ENCODE peak calls at places on chromosomes 11 and 22, in five cellular contexts. V is hepatocyte, C is mammary epithelial cell, Z is H1, S is PC-3. R is an unnamed sample.

GRCh38 chr11:107741044-107741823 is 29.4 kb upstream of the SLN start:
- DNase-seq in S (peak; percentile 73), C (peak; percentile 14), Z (no peak), V (peak; percentile 25), R (peak; percentile 23)

GRCh38 chr11:11946180-11946579 is 62.2 kb downstream of the DKK3 start:
- DNase-seq in S (peak; percentile 79), V (no peak), C (no peak), Z (no peak), R (no peak)

GRCh38 chr11:14977481-14977880 is 5.3 kb upstream of the CALCA start:
- DNase-seq in V (no peak), S (no peak), C (no peak), Z (no peak), R (no peak)

GRCh38 chr11:117959438-117960149 is 26.6 kb upstream of the IL10RA start:
- DNase-seq in C (no peak), Z (no peak), S (no peak), V (no peak), R (peak; percentile 31)

GRCh38 chr22:22033803-22034468 is 51.3 kb upstream of the TOP3B start:
- DNase-seq in C (no peak), S (no peak), V (no peak), Z (no peak), R (no peak)

GRCh38 chr11:73121692-73122091 is 20.4 kb downstream of the FCHSD2 start:
- DNase-seq in V (no peak), Z (no peak), C (no peak), S (no peak), R (no peak)

GRCh38 chr11:74925281-74925680 is 23.6 kb downstream of the XRRA1 start:
- DNase-seq in Z (no peak), S (peak; percentile 76), C (no peak), V (no peak), R (no peak)

GRCh38 chr22:20258584-20259335 is 9.4 kb downstream of the RTN4R start:
- DNase-seq in S (no peak), C (no peak), V (no peak), Z (no peak), R (no peak)

GRCh38 chr22:28075260-28075981 is 156.4 kb upstream of the PITPNB start:
- DNase-seq in S (peak; percentile 41), V (peak; percentile 53), Z (no peak), C (peak; percentile 52), R (no peak)

GRCh38 chr11:10322830-10323792 is 18.2 kb downstream of the ADM start:
- DNase-seq in S (peak; percentile 93), C (peak; percentile 84), Z (no peak), V (peak; percentile 85), R (peak; percentile 71)

GRCh38 chr22:42747701-42748513 is 27.2 kb upstream of the A4GALT start:
- DNase-seq in V (peak; percentile 19), S (no peak), C (peak; percentile 72), Z (no peak), R (no peak)

GRCh38 chr22:41310336-41310735 is 9.0 kb downstream of the ZC3H7B start:
- DNase-seq in V (no peak), C (no peak), S (no peak), Z (no peak), R (no peak)

GRCh38 chr11:73469401-73469800 is 93.2 kb downstream of the RELT start:
- DNase-seq in V (no peak), S (no peak), Z (no peak), C (no peak), R (peak; percentile 10)

GRCh38 chr22:29312218-29313125 is 3.0 kb downstream of the RASL10A start:
- DNase-seq in S (no peak), Z (no peak), C (no peak), V (no peak), R (no peak)

GRCh38 chr22:38069372-38070249 is 12.4 kb downstream of the PICK1 start:
- DNase-seq in S (no peak), Z (no peak), V (peak; percentile 62), C (no peak), R (peak; percentile 97)

GRCh38 chr11:94219771-94220170 is 84.6 kb upstream of the IZUMO1R start:
- DNase-seq in C (no peak), Z (no peak), S (peak; percentile 38), V (no peak), R (no peak)

GRCh38 chr22:49088801-49089791 is 738.6 kb downstream of the BRD1 start:
- DNase-seq in V (no peak), C (no peak), Z (no peak), S (no peak), R (no peak)

GRCh38 chr11:61007383-61007970 is 36.0 kb downstream of the CD6 start:
- DNase-seq in V (peak; percentile 62), C (no peak), Z (no peak), S (no peak), R (peak; percentile 17)

GRCh38 chr22:36328635-36329216 is 59.0 kb downstream of the MYH9 start:
- DNase-seq in S (peak; percentile 69), C (peak; percentile 89), V (peak; percentile 81), Z (no peak), R (no peak)

GRCh38 chr22:38462960-38463784 is 4.7 kb upstream of the KDELR3 start:
- DNase-seq in V (peak; percentile 74), C (no peak), S (no peak), Z (no peak), R (no peak)

GRCh38 chr11:117589024-117589423 is 208.0 kb downstream of the DSCAML1 start:
- DNase-seq in C (no peak), S (no peak), V (no peak), Z (no peak), R (no peak)

GRCh38 chr11:70912226-70912840 is 340.0 kb downstream of the SHANK2 start:
- DNase-seq in C (no peak), S (no peak), V (no peak), Z (no peak), R (no peak)

GRCh38 chr22:19990609-19991394 is 25.8 kb downstream of the ARVCF start:
- DNase-seq in C (no peak), V (no peak), S (no peak), Z (no peak), R (no peak)

GRCh38 chr11:57567512-57568329 is at the start of gene UBE2L6:
- DNase-seq in V (peak; percentile 78), S (no peak), Z (no peak), C (no peak), R (peak; percentile 64)

GRCh38 chr11:46050065-46050464 is 71.2 kb downstream of the PHF21A start:
- DNase-seq in C (peak; percentile 67), S (peak; percentile 23), Z (peak; percentile 13), V (peak; percentile 68), R (no peak)

GRCh38 chr11:1844221-1845094 is 5.7 kb downstream of the TNNI2 start:
- DNase-seq in S (no peak), Z (no peak), V (peak; percentile 57), C (no peak), R (no peak)

GRCh38 chr11:16111690-16112089 is 244.7 kb downstream of the SOX6 start:
- DNase-seq in V (no peak), S (no peak), Z (peak; percentile 2), C (no peak), R (no peak)

GRCh38 chr11:2259466-2259830 is 10.9 kb downstream of the ASCL2 start:
- DNase-seq in C (no peak), V (peak; percentile 1), Z (no peak), S (no peak), R (no peak)

GRCh38 chr22:37164535-37164887 is 14.8 kb upstream of the IL2RB start:
- DNase-seq in V (no peak), S (no peak), Z (no peak), C (no peak), R (no peak)

GRCh38 chr11:118547132-118547531 is 16.1 kb downstream of the TMEM25 start:
- DNase-seq in C (no peak), Z (no peak), S (no peak), V (no peak), R (no peak)

GRCh38 chr11:119094816-119095065 is 6.9 kb downstream of the DPAGT1 start:
- DNase-seq in C (peak; percentile 76), V (peak; percentile 93), S (peak; percentile 72), Z (no peak), R (peak; percentile 68)

GRCh38 chr11:28040384-28040783 is 67.6 kb downstream of the KIF18A start:
- DNase-seq in V (no peak), S (no peak), Z (no peak), C (no peak), R (no peak)

GRCh38 chr11:28043930-28044709 is 63.8 kb downstream of the KIF18A start:
- DNase-seq in V (no peak), S (peak; percentile 61), C (no peak), Z (no peak), R (no peak)

GRCh38 chr11:28038775-28039174 is 69.2 kb downstream of the KIF18A start:
- DNase-seq in V (no peak), C (no peak), S (no peak), Z (no peak), R (no peak)
- H3K4me3 ChIP-seq in V (no peak overlapping the region), C (no peak overlapping the region), S (no peak overlapping the region), Z (no peak overlapping the region), R (no peak overlapping the region)

DNA sequence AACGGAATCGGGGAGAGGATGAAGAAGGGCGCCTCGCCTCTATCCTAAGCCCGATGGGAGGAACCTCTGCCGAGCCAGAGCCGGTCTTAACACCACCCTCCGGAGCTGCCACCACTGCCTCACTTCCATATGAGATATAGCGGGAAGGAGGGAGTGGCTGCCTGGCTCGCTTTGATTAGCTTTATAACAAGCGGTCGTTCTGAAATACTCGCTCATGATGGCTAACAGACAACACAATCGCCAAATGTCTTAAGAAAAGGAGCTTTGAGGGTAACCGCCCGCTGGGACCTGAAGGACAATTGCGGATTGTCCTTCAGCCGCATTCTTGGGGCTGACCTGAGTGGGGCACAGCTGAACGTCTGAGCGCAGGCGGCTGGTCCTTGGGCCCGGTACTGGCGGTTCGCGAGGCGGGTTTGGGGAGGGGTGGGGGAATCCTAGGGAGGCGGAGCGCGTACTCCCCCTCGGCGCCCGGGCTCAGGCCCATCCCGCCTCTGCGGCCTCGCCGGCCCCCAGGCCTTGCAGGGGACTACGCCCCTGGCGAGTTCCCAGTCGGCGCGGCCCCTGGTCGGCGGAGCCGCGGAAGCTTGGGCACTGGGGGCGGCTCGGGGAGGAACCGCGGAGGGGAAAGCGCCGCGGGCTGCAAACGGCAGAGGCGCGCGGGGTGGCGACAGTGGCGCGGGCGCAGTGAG is at the start of gene PLAAT5:
- DNase-seq in C (no peak), Z (no peak), S (no peak), V (peak; percentile 55), R (no peak)
- TF ChIP-seq EZH2 in C (no peak), Z (no peak), S (no peak), V (no peak), R (no peak)

DNA sequence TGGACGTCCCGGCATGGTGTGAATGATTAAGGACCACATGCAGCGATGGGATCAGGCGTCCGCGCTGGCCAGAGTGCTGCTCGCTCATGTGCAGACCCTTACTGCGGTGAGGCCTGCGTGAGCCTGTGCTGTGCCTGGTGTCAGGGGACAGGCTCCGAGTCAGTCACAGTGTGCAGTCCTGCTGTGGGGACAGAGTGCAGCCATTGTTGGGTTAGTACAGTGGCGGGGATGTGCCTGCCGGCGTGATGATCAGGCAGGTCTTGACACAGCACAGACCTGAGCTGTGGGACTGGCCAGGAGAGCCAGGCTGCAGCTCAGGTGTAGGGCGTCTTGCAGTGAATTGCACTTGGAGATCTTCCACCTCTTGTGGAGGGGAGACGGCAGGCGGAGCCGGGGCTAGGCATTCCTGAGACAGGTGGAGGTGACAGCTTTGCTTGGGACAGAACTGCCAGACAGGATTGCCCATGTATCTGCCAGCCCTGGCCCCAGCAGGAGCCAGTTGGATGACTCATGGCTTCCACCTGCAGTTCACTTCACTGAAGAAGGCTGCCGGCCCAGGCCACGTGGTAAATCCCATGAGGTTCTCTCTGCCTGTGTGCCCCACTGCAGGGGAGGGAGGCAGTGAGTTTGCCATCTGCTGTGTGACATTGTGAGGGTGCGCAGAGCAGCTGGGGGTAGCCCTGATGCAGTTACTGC is 17.3 kb downstream of the TRMU start:
- DNase-seq in S (peak; percentile 67), C (peak; percentile 78), Z (no peak), V (peak; percentile 58), R (no peak)
- H2AFZ ChIP-seq in S (no peak overlapping the region), C (no peak overlapping the region), Z (no peak overlapping the region), V (no peak overlapping the region), R (no peak overlapping the region)

GRCh38 chr11:3837793-3838192 is 3.0 kb downstream of the RHOG start:
- DNase-seq in Z (no peak), C (no peak), S (no peak), V (no peak), R (no peak)
- H3K4me3 ChIP-seq in Z (no peak overlapping the region), C (no peak overlapping the region), S (no peak overlapping the region), V (no peak overlapping the region), R (no peak overlapping the region)

R was measured in MM.1S.